ENCODE peak calls at places on chromosomes 2 and 18, in six cellular contexts. B is brain microvascular endothelial cell, W is stomach, O is osteocyte, Y is AG08396, L is hypothalamus. T is an unnamed sample.

GRCh38 chr2:81060971-81061370 is 756.4 kb upstream of the LRRTM1 start:
- DNase-seq in B (no peak), W (no peak), O (no peak), Y (no peak), L (no peak), T (no peak)

GRCh38 chr2:96136123-96136720 is 2.1 kb downstream of the ASTL start:
- DNase-seq in B (no peak), W (no peak), O (no peak), Y (no peak), L (no peak), T (no peak)

GRCh38 chr2:135490381-135490780 is 40.6 kb downstream of the ZRANB3 start:
- DNase-seq in B (peak; percentile 19), W (no peak), O (no peak), Y (peak; percentile 12), L (no peak), T (no peak)

GRCh38 chr2:146305164-146305563 is 1539.7 kb upstream of the ACVR2A start:
- DNase-seq in B (no peak), W (no peak), O (no peak), Y (no peak), L (no peak), T (no peak)

GRCh38 chr2:196480653-196481322 is 158.7 kb upstream of the CCDC150 start:
- DNase-seq in B (peak; percentile 29), W (no peak), O (no peak), Y (no peak), L (no peak), T (no peak)

GRCh38 chr18:42675810-42676209 is 439.7 kb downstream of the RIT2 start:
- DNase-seq in B (no peak), W (no peak), O (no peak), Y (no peak), L (no peak), T (no peak)

GRCh38 chr2:62196278-62196901 is 475 bp downstream of the B3GNT2 start:
- DNase-seq in B (no peak), W (peak; percentile 45), O (peak; percentile 86), Y (no peak), L (peak; percentile 46), T (peak; percentile 49)

GRCh38 chr2:242051440-242051839 is 181.9 kb downstream of the RTP5 start:
- DNase-seq in B (no peak), W (no peak), O (no peak), Y (no peak), L (no peak), T (no peak)

GRCh38 chr2:222399038-222399783 is 25.1 kb upstream of the SGPP2 start:
- DNase-seq in B (no peak), W (no peak), O (no peak), Y (no peak), L (no peak), T (no peak)

GRCh38 chr18:47754311-47755101 is 176.0 kb downstream of the SMAD2 start:
- DNase-seq in B (no peak), W (peak; percentile 43), O (no peak), Y (peak; percentile 57), L (no peak), T (peak; percentile 16)

GRCh38 chr2:229601396-229601795 is 113.0 kb downstream of the DNER start:
- DNase-seq in B (no peak), W (no peak), O (no peak), Y (no peak), L (no peak), T (no peak)

GRCh38 chr2:164028764-164029534 is 293.1 kb upstream of the FIGN start:
- DNase-seq in B (no peak), W (no peak), O (no peak), Y (no peak), L (no peak), T (no peak)

GRCh38 chr2:217636578-217637267 is 366.1 kb downstream of the TNS1 start:
- DNase-seq in B (no peak), W (no peak), O (no peak), Y (no peak), L (no peak), T (no peak)

GRCh38 chr2:31137211-31138036 is 816 bp downstream of the GALNT14 start:
- DNase-seq in B (no peak), W (no peak), O (peak; percentile 85), Y (peak; percentile 38), L (no peak), T (no peak)

GRCh38 chr2:125566422-125566821 is 1089.5 kb upstream of the GYPC start:
- DNase-seq in B (no peak), W (no peak), O (no peak), Y (no peak), L (no peak), T (no peak)

GRCh38 chr18:63378919-63379638 is 12.1 kb upstream of the KDSR start:
- DNase-seq in B (no peak), W (no peak), O (no peak), Y (no peak), L (no peak), T (no peak)

GRCh38 chr2:130393318-130393910 is 37.6 kb downstream of the PTPN18 start:
- DNase-seq in B (no peak), W (no peak), O (no peak), Y (no peak), L (no peak), T (no peak)

GRCh38 chr2:134258684-134259408 is 5.0 kb downstream of the MGAT5 start:
- DNase-seq in B (no peak), W (no peak), O (no peak), Y (no peak), L (peak; percentile 73), T (peak; percentile 56)

GRCh38 chr2:127330753-127331152 is 36.8 kb upstream of the ERCC3 start:
- DNase-seq in B (no peak), W (no peak), O (no peak), Y (no peak), L (no peak), T (no peak)

GRCh38 chr2:110748489-110748867 is 16.1 kb downstream of the ACOXL start:
- DNase-seq in B (no peak), W (peak; percentile 42), O (no peak), Y (no peak), L (no peak), T (peak; percentile 39)

GRCh38 chr2:23412556-23413155 is 27.7 kb downstream of the KLHL29 start:
- DNase-seq in B (peak; percentile 53), W (no peak), O (no peak), Y (no peak), L (no peak), T (no peak)

GRCh38 chr18:22342625-22343024 is 75.1 kb downstream of the CTAGE1 start:
- DNase-seq in B (peak; percentile 64), W (peak; percentile 80), O (no peak), Y (no peak), L (no peak), T (no peak)

GRCh38 chr18:6207941-6208340 is 206.8 kb downstream of the L3MBTL4 start:
- DNase-seq in B (no peak), W (no peak), O (no peak), Y (no peak), L (no peak), T (no peak)

GRCh38 chr2:235724964-235725603 is 231.2 kb downstream of the AGAP1 start:
- DNase-seq in B (no peak), W (peak; percentile 72), O (no peak), Y (no peak), L (peak; percentile 21), T (no peak)

GRCh38 chr18:48929951-48930713 is 20.6 kb downstream of the SMAD7 start:
- DNase-seq in B (peak; percentile 91), W (peak; percentile 74), O (peak; percentile 91), Y (peak; percentile 77), L (no peak), T (no peak)

GRCh38 chr18:75489493-75490190 is 62.1 kb upstream of the SMIM21 start:
- DNase-seq in B (peak; percentile 90), W (no peak), O (no peak), Y (peak; percentile 77), L (no peak), T (no peak)

GRCh38 chr2:24429711-24430110 is 61.3 kb upstream of the NCOA1 start:
- DNase-seq in B (no peak), W (no peak), O (no peak), Y (no peak), L (no peak), T (no peak)

GRCh38 chr18:76573325-76574025 is 78.4 kb upstream of the ZNF516 start:
- DNase-seq in B (peak; percentile 22), W (no peak), O (no peak), Y (peak; percentile 51), L (no peak), T (no peak)

GRCh38 chr2:127347000-127347399 is 40.8 kb downstream of the MAP3K2 start:
- DNase-seq in B (no peak), W (no peak), O (no peak), Y (no peak), L (no peak), T (no peak)

GRCh38 chr18:61852496-61852895 is 40.3 kb downstream of the RNF152 start:
- DNase-seq in B (no peak), W (no peak), O (no peak), Y (no peak), L (no peak), T (no peak)

GRCh38 chr18:48050176-48050575 is 119.7 kb upstream of the SMAD2 start:
- DNase-seq in B (no peak), W (peak; percentile 59), O (no peak), Y (no peak), L (no peak), T (no peak)

GRCh38 chr2:96536445-96537065 is at the start of gene ARID5A:
- DNase-seq in B (peak; percentile 82), W (peak; percentile 95), O (peak; percentile 93), Y (peak; percentile 94), L (peak; percentile 65), T (peak; percentile 86)

GRCh38 chr2:138446043-138446442 is 55.5 kb upstream of the SPOPL start:
- DNase-seq in B (no peak), W (no peak), O (no peak), Y (no peak), L (no peak), T (no peak)

GRCh38 chr2:233810385-233810784 is 32.3 kb downstream of the MROH2A start:
- DNase-seq in B (no peak), W (peak; percentile 5), O (no peak), Y (no peak), L (no peak), T (no peak)

GRCh38 chr2:230600881-230601280 is 111.8 kb upstream of the CAB39 start:
- DNase-seq in B (no peak), W (no peak), O (no peak), Y (no peak), L (no peak), T (no peak)

GRCh38 chr2:65128297-65129190 is 1.4 kb downstream of the RAB1A start:
- DNase-seq in B (peak; percentile 7), W (peak; percentile 53), O (no peak), Y (no peak), L (no peak), T (no peak)

GRCh38 chr18:51196116-51196810 is 1.2 kb downstream of the MEX3C start:
- DNase-seq in B (peak; percentile 14), W (peak; percentile 52), O (no peak), Y (peak; percentile 20), L (peak; percentile 49), T (peak; percentile 49)

GRCh38 chr2:213317929-213318328 is 33.7 kb downstream of the SPAG16 start:
- DNase-seq in B (peak; percentile 82), W (no peak), O (no peak), Y (no peak), L (no peak), T (no peak)

GRCh38 chr2:216799873-216800421 is 59.9 kb downstream of the TNP1 start:
- DNase-seq in B (no peak), W (no peak), O (no peak), Y (peak; percentile 61), L (no peak), T (no peak)

T was measured in activated effector memory CD4-positive, alpha-beta T cell treated with Interleukin-2 at 50 U/mL for 16 hours.